ENCODE peak calls at places on chromosomes 6 and 20, in four cellular contexts. N is transverse colon, Y is PC-9, M is psoas muscle. K is an unnamed sample. For H3K4me1, the result is how much of the 10 kb centered on the place peaks cover.

GRCh38 chr6:150514806-150515362 is 84.8 kb upstream of the PLEKHG1 start:
- DNase-seq in N (no peak), Y (no peak), M (no peak), K (no peak)

GRCh38 chr6:112330877-112331260 is 16.3 kb upstream of the RFPL4B start:
- DNase-seq in N (no peak), Y (no peak), M (no peak), K (no peak)

GRCh38 chr6:44061375-44062104 is 65.7 kb downstream of the MRPL14 start:
- DNase-seq in N (no peak), Y (no peak), M (no peak), K (no peak)

GRCh38 chr6:108727966-108728730 is 120.1 kb upstream of the ARMC2 start:
- DNase-seq in N (no peak), Y (no peak), M (no peak), K (no peak)

GRCh38 chr6:56713285-56713684 is 70.6 kb upstream of the DST start:
- DNase-seq in N (peak), Y (peak), M (peak), K (peak)

GRCh38 chr6:145705561-145705960 is 29.8 kb downstream of the EPM2A start:
- DNase-seq in N (no peak), Y (no peak), M (no peak), K (no peak)

GRCh38 chr6:27280540-27281000 is 31.5 kb downstream of the POM121L2 start:
- DNase-seq in N (no peak), Y (peak), M (no peak), K (no peak)

GRCh38 chr6:111928139-111928538 is 54.9 kb upstream of the FYN start:
- DNase-seq in N (no peak), Y (no peak), M (no peak), K (no peak)

GRCh38 chr6:35343092-35343834 is 905 bp downstream of the PPARD start:
- DNase-seq in N (peak), Y (no peak), M (peak), K (peak)

GRCh38 chr6:106359989-106360409 is 518 bp upstream of the CRYBG1 start:
- DNase-seq in N (no peak), Y (no peak), M (no peak), K (no peak)

GRCh38 chr6:15763827-15764226 is 101.0 kb upstream of the DTNBP1 start:
- DNase-seq in N (peak), Y (no peak), M (no peak), K (no peak)

DNA sequence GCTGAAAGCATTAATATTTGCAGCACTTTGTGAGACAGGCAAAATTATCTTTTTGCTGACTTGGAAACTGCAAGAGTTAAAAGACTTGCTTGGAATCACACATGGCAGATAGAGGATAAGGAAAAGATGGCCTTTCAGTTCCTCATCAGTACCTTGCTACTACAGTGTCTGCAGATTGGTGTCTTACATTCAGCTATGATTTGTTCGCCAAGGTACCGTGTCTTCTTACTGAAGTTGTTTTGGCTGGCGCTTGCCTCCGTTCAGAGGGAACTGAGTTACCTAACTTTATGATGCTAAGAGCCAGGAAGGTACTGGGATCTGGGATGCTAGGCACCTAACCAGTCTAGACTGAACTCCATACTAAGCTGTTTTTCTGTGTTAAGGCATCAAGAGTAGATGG is 2.3 kb downstream of the WTAP start:
- DNase-seq in N (no peak), Y (no peak), M (no peak), K (peak)
- H3K4me1 ChIP-seq in N (half or more), Y (under half), M (half or more), K (under half)

DNA sequence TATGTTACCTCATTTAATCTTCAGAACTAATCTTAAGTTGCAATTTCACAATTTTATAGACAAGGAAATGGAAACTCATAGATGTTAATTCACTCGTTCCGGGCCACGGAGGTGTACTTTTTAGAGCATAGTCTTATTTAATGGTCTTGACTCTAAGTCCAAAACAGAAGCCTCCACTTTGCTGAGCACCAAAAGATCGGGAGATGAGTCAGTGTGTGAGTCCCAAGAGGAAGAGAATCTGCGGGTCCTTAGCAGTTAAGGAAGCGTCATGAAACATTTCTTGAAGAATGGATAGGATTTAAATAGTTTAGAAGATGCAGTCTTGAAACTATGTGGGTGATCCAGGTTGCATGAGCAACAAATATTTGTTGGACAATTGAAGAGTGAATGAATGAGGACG is 231.8 kb upstream of the QKI start:
- DNase-seq in N (no peak), Y (no peak), M (no peak), K (no peak)
- H3K27ac ChIP-seq in N (no peak), Y (no peak), M (peak), K (no peak)

DNA sequence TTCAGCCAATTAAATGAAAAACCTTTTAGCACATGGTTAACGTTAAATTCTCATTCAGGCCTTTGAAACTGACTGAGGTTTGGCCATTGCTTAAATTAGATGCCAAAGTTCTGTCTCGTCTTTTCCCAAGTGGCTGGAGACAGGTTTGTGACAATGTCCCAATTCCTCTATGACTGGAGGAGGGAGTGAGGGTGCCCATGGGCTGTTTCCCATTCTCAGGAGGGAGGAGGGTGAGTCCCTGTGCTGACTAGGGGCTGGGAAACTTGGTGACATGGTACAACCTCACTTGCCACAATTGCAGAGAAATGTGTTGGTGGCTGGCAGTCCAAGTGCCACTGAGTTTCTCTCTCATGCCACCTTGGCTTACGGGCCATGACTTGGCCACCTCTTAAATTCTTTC is 63.9 kb upstream of the ENPP5 start:
- DNase-seq in N (no peak), Y (no peak), M (no peak), K (no peak)
- H3K4me1 ChIP-seq in N (under half), Y (under half), M (under half), K (under half)

GRCh38 chr6:158796353-158796752 is 22.8 kb downstream of the EZR start:
- DNase-seq in N (no peak), Y (no peak), M (no peak), K (no peak)

GRCh38 chr6:158795516-158795915 is 23.7 kb downstream of the EZR start:
- DNase-seq in N (peak), Y (no peak), M (no peak), K (no peak)

GRCh38 chr6:158798311-158798710 is 20.9 kb downstream of the EZR start:
- DNase-seq in N (peak), Y (no peak), M (no peak), K (no peak)

GRCh38 chr6:158799051-158799792 is 19.9 kb downstream of the EZR start:
- DNase-seq in N (peak), Y (no peak), M (no peak), K (no peak)

GRCh38 chr6:158797331-158798202 is 21.6 kb downstream of the EZR start:
- DNase-seq in N (no peak), Y (no peak), M (no peak), K (peak)
- H3K27ac ChIP-seq in N (peak), Y (peak), M (no peak), K (no peak)

GRCh38 chr20:3808544-3808943 is 11.8 kb upstream of the AP5S1 start:
- DNase-seq in N (no peak), Y (no peak), M (no peak), K (no peak)
- H3K4me1 ChIP-seq in N (half or more), Y (half or more), M (half or more), K (under half)